ENCODE peak calls at places on chromosome 7, in six cellular contexts. K is ELR; P is H9; D is hypothalamus; Q is activated naive CD4-positive, alpha-beta T cell treated with anti-CD3 and anti-CD28 coated beads for 36 hours; S is fibroblast of the conjunctiva. U is an unnamed sample.

GRCh38 chr7:113159746-113160339 is 41.5 kb upstream of the SMIM30 start:
- DNase-seq in K (peak; percentile 59), P (peak; percentile 59), D (no peak), Q (peak; percentile 10), S (peak; percentile 20), U (peak; percentile 58)

GRCh38 chr7:140564643-140565042 is 76.0 kb downstream of the DENND2A start:
- DNase-seq in K (peak; percentile 24), P (no peak), D (no peak), Q (no peak), S (no peak), U (no peak)

GRCh38 chr7:7519528-7519927 is 16.1 kb downstream of the COL28A1 start:
- DNase-seq in K (no peak), P (no peak), D (no peak), Q (no peak), S (no peak), U (no peak)

GRCh38 chr7:151867912-151868804 is 8.8 kb downstream of the PRKAG2 start:
- DNase-seq in K (no peak), P (no peak), D (no peak), Q (no peak), S (no peak), U (no peak)

GRCh38 chr7:120993575-120994191 is 5.2 kb downstream of the CPED1 start:
- DNase-seq in K (peak; percentile 75), P (no peak), D (no peak), Q (no peak), S (no peak), U (no peak)

GRCh38 chr7:158957921-158958471 is 101.6 kb downstream of the DYNC2I1 start:
- DNase-seq in K (no peak), P (peak; percentile 74), D (no peak), Q (peak; percentile 52), S (no peak), U (no peak)

GRCh38 chr7:40133561-40134427 is 628 bp downstream of the MPLKIP start:
- DNase-seq in K (peak; percentile 34), P (no peak), D (no peak), Q (peak; percentile 9), S (no peak), U (no peak)

GRCh38 chr7:5629941-5630340 is 151.5 kb downstream of the RNF216 start:
- DNase-seq in K (peak; percentile 92), P (no peak), D (no peak), Q (peak; percentile 70), S (no peak), U (peak; percentile 93)

GRCh38 chr7:50212666-50213621 is 91.6 kb upstream of the IKZF1 start:
- DNase-seq in K (no peak), P (no peak), D (no peak), Q (peak; percentile 65), S (no peak), U (no peak)

GRCh38 chr7:18472161-18472483 is 23.4 kb upstream of the HDAC9 start:
- DNase-seq in K (no peak), P (no peak), D (no peak), Q (no peak), S (no peak), U (no peak)

GRCh38 chr7:158353606-158354570 is 233.7 kb downstream of the PTPRN2 start:
- DNase-seq in K (no peak), P (peak; percentile 78), D (no peak), Q (peak; percentile 34), S (no peak), U (peak; percentile 80)

GRCh38 chr7:48274662-48275061 is 103.4 kb downstream of the ABCA13 start:
- DNase-seq in K (peak; percentile 6), P (no peak), D (no peak), Q (no peak), S (no peak), U (peak; percentile 70)

GRCh38 chr7:83486957-83487356 is 162.0 kb downstream of the SEMA3E start:
- DNase-seq in K (peak; percentile 47), P (no peak), D (no peak), Q (no peak), S (no peak), U (no peak)

GRCh38 chr7:69042138-69042537 is 556.1 kb upstream of the AUTS2 start:
- DNase-seq in K (no peak), P (peak; percentile 36), D (no peak), Q (no peak), S (no peak), U (no peak)

GRCh38 chr7:34454381-34454780 is 203.6 kb upstream of the NPSR1 start:
- DNase-seq in K (no peak), P (no peak), D (no peak), Q (no peak), S (no peak), U (no peak)

GRCh38 chr7:79462334-79462733 is 8.9 kb upstream of the MAGI2 start:
- DNase-seq in K (no peak), P (no peak), D (no peak), Q (no peak), S (no peak), U (no peak)

GRCh38 chr7:123961731-123962130 is 36.7 kb downstream of the SPAM1 start:
- DNase-seq in K (peak; percentile 2), P (no peak), D (no peak), Q (peak; percentile 5), S (no peak), U (no peak)

GRCh38 chr7:30363778-30364563 is 79.6 kb downstream of the ZNRF2 start:
- DNase-seq in K (no peak), P (no peak), D (no peak), Q (no peak), S (no peak), U (no peak)

GRCh38 chr7:41085244-41085643 is 617.6 kb downstream of the INHBA start:
- DNase-seq in K (peak; percentile 78), P (no peak), D (no peak), Q (no peak), S (no peak), U (no peak)

GRCh38 chr7:38211940-38212339 is 33.9 kb downstream of the STARD3NL start:
- DNase-seq in K (no peak), P (no peak), D (peak; percentile 29), Q (no peak), S (no peak), U (no peak)

GRCh38 chr7:47786557-47787248 is 161.6 kb downstream of the PKD1L1 start:
- DNase-seq in K (peak; percentile 100), P (peak; percentile 75), D (no peak), Q (no peak), S (peak; percentile 99), U (peak; percentile 99)

GRCh38 chr7:127029823-127030222 is 222.9 kb downstream of the GRM8 start:
- DNase-seq in K (no peak), P (no peak), D (no peak), Q (no peak), S (no peak), U (no peak)

GRCh38 chr7:13541326-13541725 is 448.1 kb downstream of the ETV1 start:
- DNase-seq in K (no peak), P (no peak), D (no peak), Q (no peak), S (no peak), U (no peak)

GRCh38 chr7:131111081-131111576 is 216.5 kb upstream of the MKLN1 start:
- DNase-seq in K (peak; percentile 84), P (no peak), D (no peak), Q (peak; percentile 38), S (peak; percentile 41), U (no peak)

GRCh38 chr7:102873470-102874165 is 39.2 kb upstream of the LRRC17 start:
- DNase-seq in K (no peak), P (no peak), D (no peak), Q (no peak), S (no peak), U (no peak)